ENCODE peak calls at places on chromosomes 7 and 10, in five cellular contexts. Z is NK-92 treated with Interleukin-12 subunit alpha and Interleukin-12 subunit beta, amount 100 ng/mL, for 24 hours; L is T-helper 1 cell; X is adrenal gland; B is T-helper 17 cell. T is an unnamed sample.

GRCh38 chr7:113120647-113121046 is 2.3 kb upstream of the SMIM30 start:
- DNase-seq in Z (no peak), X (no peak), B (no peak), L (no peak), T (no peak)

GRCh38 chr7:21256310-21256877 is 171.5 kb upstream of the SP4 start:
- DNase-seq in X (no peak), L (peak), B (no peak), Z (no peak), T (no peak)

GRCh38 chr10:33612116-33612515 is 277.6 kb upstream of the NRP1 start:
- DNase-seq in X (no peak), L (no peak), Z (no peak), B (no peak), T (no peak)

GRCh38 chr10:122234416-122234815 is 36.7 kb upstream of the BTBD16 start:
- DNase-seq in X (no peak), B (no peak), Z (no peak), L (no peak), T (no peak)

GRCh38 chr7:85320699-85321476 is 134.0 kb upstream of the SEMA3D start:
- DNase-seq in B (no peak), X (no peak), Z (no peak), L (no peak), T (no peak)

GRCh38 chr10:111087968-111088505 is 11.2 kb downstream of the ADRA2A start:
- DNase-seq in X (no peak), Z (no peak), B (no peak), L (no peak), T (no peak)

GRCh38 chr7:50512384-50512783 is 52.8 kb downstream of the DDC start:
- DNase-seq in Z (no peak), L (no peak), B (no peak), X (no peak), T (no peak)

GRCh38 chr10:114061148-114061547 is 17.5 kb downstream of the ADRB1 start:
- DNase-seq in L (no peak), B (no peak), X (no peak), Z (no peak), T (no peak)

GRCh38 chr10:106836923-106837322 is 327.6 kb downstream of the SORCS1 start:
- DNase-seq in B (no peak), L (no peak), X (no peak), Z (no peak), T (no peak)

T was measured in T-helper 22 cell.